ENCODE peak calls at places on chromosomes 4 and X, in four cellular contexts. K is adipocyte, E is testis, H is NCI-H2081. I is an unnamed sample.

GRCh38 chr4:167100120-167100519 is 134.2 kb downstream of the SPOCK3 start:
- DNase-seq in H (peak; percentile 12), K (peak; percentile 89), E (no peak), I (no peak)

GRCh38 chrX:40145001-40145631 is 47.4 kb upstream of the BCOR start:
- DNase-seq in K (no peak), H (no peak), E (no peak), I (no peak)

GRCh38 chrX:125340508-125340907 is 20.8 kb downstream of the TEX13C start:
- DNase-seq in E (no peak), H (no peak), K (no peak), I (no peak)

GRCh38 chrX:151176351-151176750 is at the start of gene GPR50:
- DNase-seq in K (no peak), H (no peak), E (no peak), I (no peak)

GRCh38 chrX:78124304-78124703 is 15.1 kb downstream of the TAF9B start:
- DNase-seq in H (no peak), E (no peak), K (no peak), I (no peak)

GRCh38 chr4:36815536-36815935 is 429.0 kb upstream of the NWD2 start:
- DNase-seq in H (no peak), E (no peak), K (no peak), I (no peak)

GRCh38 chr4:85867281-85867680 is 392.3 kb downstream of the ARHGAP24 start:
- DNase-seq in K (no peak), E (no peak), H (no peak), I (no peak)

GRCh38 chr4:53004497-53005148 is 142.5 kb downstream of the RASL11B start:
- DNase-seq in H (no peak), K (no peak), E (no peak), I (no peak)

GRCh38 chr4:168304744-168305459 is 13.7 kb downstream of the DDX60 start:
- DNase-seq in H (peak; percentile 37), K (peak; percentile 72), E (no peak), I (no peak)

GRCh38 chr4:182192511-182193181 is 50.6 kb upstream of the TENM3 start:
- DNase-seq in E (no peak), H (no peak), K (peak; percentile 41), I (no peak)

GRCh38 chr4:1050486-1051213 is 39.2 kb downstream of the FGFRL1 start:
- DNase-seq in E (no peak), K (no peak), H (no peak), I (no peak)

GRCh38 chrX:54786972-54787371 is 11.1 kb downstream of the ITIH6 start:
- DNase-seq in K (no peak), E (no peak), H (no peak), I (no peak)

GRCh38 chr4:122602277-122603142 is 18.4 kb downstream of the IL21 start:
- DNase-seq in E (peak; percentile 23), K (peak; percentile 72), H (no peak), I (no peak)

GRCh38 chrX:105297041-105297440 is 76.5 kb upstream of the TEX13A start:
- DNase-seq in H (no peak), E (no peak), K (peak; percentile 13), I (no peak)

GRCh38 chr4:7254736-7255487 is 62.6 kb downstream of the SORCS2 start:
- DNase-seq in K (no peak), E (no peak), H (no peak), I (no peak)

GRCh38 chr4:8394806-8395205 is 45.7 kb downstream of the ACOX3 start:
- DNase-seq in H (no peak), E (no peak), K (peak; percentile 1), I (no peak)

GRCh38 chr4:168480991-168481588 is 798 bp upstream of the DDX60L start:
- DNase-seq in H (peak; percentile 7), E (peak; percentile 31), K (peak; percentile 83), I (peak; percentile 13)

GRCh38 chr4:169225058-169225751 is 45.6 kb downstream of the SH3RF1 start:
- DNase-seq in K (peak; percentile 93), H (no peak), E (no peak), I (no peak)

GRCh38 chr4:83285022-83285387 is 407 bp upstream of the COQ2 start:
- DNase-seq in E (no peak), K (peak; percentile 77), H (no peak), I (peak; percentile 6)

GRCh38 chr4:5036239-5036638 is 15.0 kb upstream of the STK32B start:
- DNase-seq in H (no peak), K (peak; percentile 72), E (no peak), I (no peak)

GRCh38 chrX:76428243-76429130 is 977 bp downstream of the MAGEE1 start:
- DNase-seq in H (no peak), E (peak; percentile 9), K (peak; percentile 1), I (peak; percentile 24)

GRCh38 chr4:114807759-114808404 is 209.3 kb downstream of the UGT8 start:
- DNase-seq in H (no peak), E (peak; percentile 58), K (peak; percentile 31), I (no peak)

GRCh38 chr4:147799986-147800555 is 68.2 kb downstream of the ARHGAP10 start:
- DNase-seq in H (no peak), E (no peak), K (no peak), I (peak; percentile 64)

GRCh38 chr4:126718161-126718560 is 914.6 kb upstream of the INTU start:
- DNase-seq in H (no peak), K (no peak), E (no peak), I (no peak)

GRCh38 chr4:128863314-128864075 is 54.0 kb downstream of the JADE1 start:
- DNase-seq in H (peak; percentile 62), E (peak; percentile 75), K (peak; percentile 88), I (peak; percentile 32)

GRCh38 chr4:96983830-96984229 is 1143.9 kb downstream of the PDHA2 start:
- DNase-seq in E (no peak), H (no peak), K (no peak), I (no peak)

GRCh38 chr4:11368701-11369115 is 60.0 kb downstream of the HS3ST1 start:
- DNase-seq in E (peak; percentile 46), K (no peak), H (no peak), I (no peak)

GRCh38 chr4:161101881-161102280 is 1061.9 kb downstream of the FSTL5 start:
- DNase-seq in E (no peak), K (no peak), H (no peak), I (no peak)

GRCh38 chr4:170522427-170522970 is 432.7 kb upstream of the AADAT start:
- DNase-seq in E (no peak), H (no peak), K (no peak), I (no peak)

GRCh38 chrX:115134366-115134765 is 54.8 kb upstream of the RBMXL3 start:
- DNase-seq in E (no peak), K (no peak), H (no peak), I (no peak)

GRCh38 chr4:83828601-83829000 is 292.7 kb downstream of the GPAT3 start:
- DNase-seq in E (no peak), K (peak; percentile 15), H (no peak), I (no peak)

GRCh38 chr4:139875456-139875855 is 209.8 kb downstream of the MGST2 start:
- DNase-seq in H (peak; percentile 92), K (no peak), E (no peak), I (no peak)

GRCh38 chr4:183392377-183392776 is 52.1 kb upstream of the CDKN2AIP start:
- DNase-seq in K (no peak), E (no peak), H (no peak), I (no peak)

GRCh38 chrX:111823068-111823467 is 52.9 kb upstream of the TRPC5OS start:
- DNase-seq in K (peak; percentile 36), E (peak; percentile 25), H (peak; percentile 17), I (no peak)